ENCODE peak calls at places on chromosomes 2 and 18, in ten cellular contexts. One of them, this sample, is unnamed. For H3K36me3, the result is how much of the 10 kb centered on the place peaks cover.

GRCh38 chr2:220393717-220394116 is 766.3 kb downstream of the SLC4A3 start:
- DNase-seq in brain microvascular endothelial cell: no peak
- DNase-seq in esophagus squamous epithelium: no peak
- DNase-seq in GM23338: no peak
- DNase-seq in thyroid gland: no peak
- DNase-seq in CD8-positive, alpha-beta memory T cell: no peak
- DNase-seq in right atrium auricular region: no peak
- DNase-seq in upper lobe of right lung: no peak
- DNase-seq in psoas muscle: no peak
- DNase-seq in right lobe of liver: no peak
- DNase-seq in this sample: no peak

GRCh38 chr2:238081561-238081960 is 18.6 kb upstream of the ESPNL start:
- DNase-seq in brain microvascular endothelial cell: no peak
- DNase-seq in esophagus squamous epithelium: no peak
- DNase-seq in GM23338: no peak
- DNase-seq in thyroid gland: no peak
- DNase-seq in CD8-positive, alpha-beta memory T cell: no peak
- DNase-seq in right atrium auricular region: peak
- DNase-seq in upper lobe of right lung: no peak
- DNase-seq in psoas muscle: peak
- DNase-seq in right lobe of liver: peak
- DNase-seq in this sample: no peak

GRCh38 chr18:14221689-14222088 is 89.5 kb upstream of the ZNF519 start:
- DNase-seq in brain microvascular endothelial cell: no peak
- DNase-seq in esophagus squamous epithelium: no peak
- DNase-seq in GM23338: no peak
- DNase-seq in thyroid gland: no peak
- DNase-seq in CD8-positive, alpha-beta memory T cell: no peak
- DNase-seq in right atrium auricular region: no peak
- DNase-seq in upper lobe of right lung: no peak
- DNase-seq in psoas muscle: no peak
- DNase-seq in right lobe of liver: no peak
- DNase-seq in this sample: no peak

GRCh38 chr2:10547011-10547410 is 98.9 kb upstream of the ODC1 start:
- DNase-seq in brain microvascular endothelial cell: peak
- DNase-seq in esophagus squamous epithelium: no peak
- DNase-seq in GM23338: no peak
- DNase-seq in thyroid gland: no peak
- DNase-seq in CD8-positive, alpha-beta memory T cell: no peak
- DNase-seq in right atrium auricular region: no peak
- DNase-seq in upper lobe of right lung: no peak
- DNase-seq in psoas muscle: no peak
- DNase-seq in right lobe of liver: no peak
- DNase-seq in this sample: no peak

GRCh38 chr2:224909885-224910517 is 132.3 kb downstream of the DOCK10 start:
- DNase-seq in brain microvascular endothelial cell: peak
- DNase-seq in esophagus squamous epithelium: no peak
- DNase-seq in GM23338: peak
- DNase-seq in thyroid gland: peak
- DNase-seq in CD8-positive, alpha-beta memory T cell: peak
- DNase-seq in right atrium auricular region: peak
- DNase-seq in upper lobe of right lung: peak
- DNase-seq in psoas muscle: peak
- DNase-seq in right lobe of liver: peak
- DNase-seq in this sample: peak

GRCh38 chr2:43934567-43934966 is 61.2 kb downstream of the LRPPRC start:
- DNase-seq in brain microvascular endothelial cell: no peak
- DNase-seq in esophagus squamous epithelium: no peak
- DNase-seq in GM23338: no peak
- DNase-seq in thyroid gland: no peak
- DNase-seq in CD8-positive, alpha-beta memory T cell: no peak
- DNase-seq in right atrium auricular region: no peak
- DNase-seq in upper lobe of right lung: no peak
- DNase-seq in psoas muscle: no peak
- DNase-seq in right lobe of liver: no peak
- DNase-seq in this sample: no peak

GRCh38 chr2:33135645-33136044 is 188.9 kb downstream of the LTBP1 start:
- DNase-seq in brain microvascular endothelial cell: no peak
- DNase-seq in esophagus squamous epithelium: no peak
- DNase-seq in GM23338: no peak
- DNase-seq in thyroid gland: no peak
- DNase-seq in CD8-positive, alpha-beta memory T cell: no peak
- DNase-seq in right atrium auricular region: no peak
- DNase-seq in upper lobe of right lung: no peak
- DNase-seq in psoas muscle: no peak
- DNase-seq in right lobe of liver: no peak
- DNase-seq in this sample: no peak

GRCh38 chr18:34261865-34262780 is 37.4 kb upstream of the NOL4 start:
- DNase-seq in brain microvascular endothelial cell: no peak
- DNase-seq in esophagus squamous epithelium: no peak
- DNase-seq in GM23338: no peak
- DNase-seq in thyroid gland: no peak
- DNase-seq in CD8-positive, alpha-beta memory T cell: no peak
- DNase-seq in right atrium auricular region: no peak
- DNase-seq in upper lobe of right lung: no peak
- DNase-seq in psoas muscle: no peak
- DNase-seq in right lobe of liver: no peak
- DNase-seq in this sample: no peak

GRCh38 chr2:207470700-207471070 is 59.1 kb upstream of the CREB1 start:
- DNase-seq in brain microvascular endothelial cell: no peak
- DNase-seq in esophagus squamous epithelium: no peak
- DNase-seq in GM23338: no peak
- DNase-seq in thyroid gland: no peak
- DNase-seq in CD8-positive, alpha-beta memory T cell: no peak
- DNase-seq in right atrium auricular region: no peak
- DNase-seq in upper lobe of right lung: no peak
- DNase-seq in psoas muscle: no peak
- DNase-seq in right lobe of liver: no peak
- DNase-seq in this sample: no peak

GRCh38 chr2:38875227-38875575 is 533 bp downstream of the DHX57 start:
- DNase-seq in brain microvascular endothelial cell: peak
- DNase-seq in esophagus squamous epithelium: no peak
- DNase-seq in GM23338: no peak
- DNase-seq in thyroid gland: no peak
- DNase-seq in CD8-positive, alpha-beta memory T cell: no peak
- DNase-seq in right atrium auricular region: no peak
- DNase-seq in upper lobe of right lung: no peak
- DNase-seq in psoas muscle: no peak
- DNase-seq in right lobe of liver: no peak
- DNase-seq in this sample: no peak

GRCh38 chr2:15527074-15527739 is 33.9 kb downstream of the NBAS start:
- DNase-seq in brain microvascular endothelial cell: no peak
- DNase-seq in esophagus squamous epithelium: no peak
- DNase-seq in GM23338: peak
- DNase-seq in thyroid gland: no peak
- DNase-seq in CD8-positive, alpha-beta memory T cell: no peak
- DNase-seq in right atrium auricular region: no peak
- DNase-seq in upper lobe of right lung: no peak
- DNase-seq in psoas muscle: no peak
- DNase-seq in right lobe of liver: no peak
- DNase-seq in this sample: no peak

GRCh38 chr18:13500227-13500865 is 226.0 kb downstream of the FAM210A start:
- DNase-seq in brain microvascular endothelial cell: peak
- DNase-seq in esophagus squamous epithelium: no peak
- DNase-seq in GM23338: peak
- DNase-seq in thyroid gland: no peak
- DNase-seq in CD8-positive, alpha-beta memory T cell: no peak
- DNase-seq in right atrium auricular region: peak
- DNase-seq in upper lobe of right lung: no peak
- DNase-seq in psoas muscle: peak
- DNase-seq in right lobe of liver: no peak
- DNase-seq in this sample: no peak

DNA sequence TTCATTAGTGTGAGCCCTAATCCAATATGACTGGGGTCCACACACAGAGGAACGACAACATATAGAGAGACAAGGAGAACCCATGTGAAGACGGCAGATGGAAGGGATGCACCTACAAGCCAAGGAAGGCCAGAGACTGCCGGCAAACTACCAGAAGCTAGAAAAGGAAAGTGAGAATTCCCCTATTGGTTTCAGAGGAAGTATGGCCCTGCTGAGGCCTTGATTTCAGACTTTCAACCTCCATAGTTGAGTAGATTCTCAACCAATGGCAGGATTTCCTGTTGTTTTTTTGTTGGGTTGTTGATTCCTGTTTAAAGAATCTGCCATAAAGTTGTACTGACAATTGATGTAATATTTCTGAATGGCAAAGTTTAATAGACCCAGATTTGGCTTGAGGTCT is 241.5 kb downstream of the SATB2 start:
- DNase-seq in brain microvascular endothelial cell: no peak
- DNase-seq in esophagus squamous epithelium: no peak
- DNase-seq in GM23338: no peak
- DNase-seq in thyroid gland: no peak
- DNase-seq in CD8-positive, alpha-beta memory T cell: no peak
- DNase-seq in right atrium auricular region: no peak
- DNase-seq in upper lobe of right lung: no peak
- DNase-seq in psoas muscle: no peak
- DNase-seq in right lobe of liver: no peak
- DNase-seq in this sample: no peak
- H3K36me3 ChIP-seq in brain microvascular endothelial cell: under half
- H3K36me3 ChIP-seq in esophagus squamous epithelium: under half
- H3K36me3 ChIP-seq in GM23338: under half
- H3K36me3 ChIP-seq in thyroid gland: under half
- H3K36me3 ChIP-seq in CD8-positive, alpha-beta memory T cell: under half
- H3K36me3 ChIP-seq in right atrium auricular region: under half
- H3K36me3 ChIP-seq in upper lobe of right lung: under half
- H3K36me3 ChIP-seq in psoas muscle: under half
- H3K36me3 ChIP-seq in right lobe of liver: under half
- H3K36me3 ChIP-seq in this sample: under half

GRCh38 chr2:46992776-46993175 is 77.2 kb upstream of the MCFD2 start:
- DNase-seq in brain microvascular endothelial cell: no peak
- DNase-seq in esophagus squamous epithelium: no peak
- DNase-seq in GM23338: no peak
- DNase-seq in thyroid gland: no peak
- DNase-seq in CD8-positive, alpha-beta memory T cell: no peak
- DNase-seq in right atrium auricular region: no peak
- DNase-seq in upper lobe of right lung: no peak
- DNase-seq in psoas muscle: no peak
- DNase-seq in right lobe of liver: no peak
- DNase-seq in this sample: no peak
- H3K36me3 ChIP-seq in brain microvascular endothelial cell: under half
- H3K36me3 ChIP-seq in esophagus squamous epithelium: half or more
- H3K36me3 ChIP-seq in GM23338: under half
- H3K36me3 ChIP-seq in thyroid gland: under half
- H3K36me3 ChIP-seq in CD8-positive, alpha-beta memory T cell: under half
- H3K36me3 ChIP-seq in right atrium auricular region: under half
- H3K36me3 ChIP-seq in upper lobe of right lung: under half
- H3K36me3 ChIP-seq in psoas muscle: under half
- H3K36me3 ChIP-seq in right lobe of liver: under half
- H3K36me3 ChIP-seq in this sample: half or more

GRCh38 chr2:20247084-20247483 is 22.2 kb upstream of the SDC1 start:
- DNase-seq in brain microvascular endothelial cell: no peak
- DNase-seq in esophagus squamous epithelium: no peak
- DNase-seq in GM23338: no peak
- DNase-seq in thyroid gland: no peak
- DNase-seq in CD8-positive, alpha-beta memory T cell: no peak
- DNase-seq in right atrium auricular region: no peak
- DNase-seq in upper lobe of right lung: no peak
- DNase-seq in psoas muscle: no peak
- DNase-seq in right lobe of liver: no peak
- DNase-seq in this sample: no peak

GRCh38 chr2:20250436-20250835 is 25.5 kb upstream of the SDC1 start:
- DNase-seq in brain microvascular endothelial cell: no peak
- DNase-seq in esophagus squamous epithelium: no peak
- DNase-seq in GM23338: no peak
- DNase-seq in thyroid gland: no peak
- DNase-seq in CD8-positive, alpha-beta memory T cell: no peak
- DNase-seq in right atrium auricular region: no peak
- DNase-seq in upper lobe of right lung: no peak
- DNase-seq in psoas muscle: no peak
- DNase-seq in right lobe of liver: no peak
- DNase-seq in this sample: no peak

GRCh38 chr2:20254731-20255130 is 29.8 kb upstream of the SDC1 start:
- DNase-seq in brain microvascular endothelial cell: no peak
- DNase-seq in esophagus squamous epithelium: no peak
- DNase-seq in GM23338: no peak
- DNase-seq in thyroid gland: no peak
- DNase-seq in CD8-positive, alpha-beta memory T cell: no peak
- DNase-seq in right atrium auricular region: no peak
- DNase-seq in upper lobe of right lung: no peak
- DNase-seq in psoas muscle: no peak
- DNase-seq in right lobe of liver: no peak
- DNase-seq in this sample: no peak

DNA sequence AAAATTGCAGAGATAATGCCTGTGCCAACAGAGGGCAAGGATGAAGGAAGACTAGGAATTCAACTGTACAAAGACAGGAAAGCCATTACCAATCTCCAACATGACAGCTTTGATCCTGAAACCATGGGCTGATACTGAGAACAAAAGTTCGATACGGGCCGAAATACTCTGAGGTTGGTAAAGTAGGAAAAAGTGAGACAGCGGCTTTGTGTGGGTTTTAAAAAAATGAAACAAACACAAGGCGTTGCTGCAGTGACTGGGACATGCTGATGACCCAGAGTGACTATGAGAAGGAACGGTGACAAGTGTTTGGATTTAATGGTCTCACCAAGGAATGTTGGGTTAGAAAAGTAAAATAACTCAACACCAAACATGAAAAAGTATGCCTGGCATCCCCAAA is 24.2 kb upstream of the SDC1 start:
- DNase-seq in brain microvascular endothelial cell: no peak
- DNase-seq in esophagus squamous epithelium: no peak
- DNase-seq in GM23338: no peak
- DNase-seq in thyroid gland: no peak
- DNase-seq in CD8-positive, alpha-beta memory T cell: no peak
- DNase-seq in right atrium auricular region: no peak
- DNase-seq in upper lobe of right lung: no peak
- DNase-seq in psoas muscle: no peak
- DNase-seq in right lobe of liver: no peak
- DNase-seq in this sample: no peak
- H3K36me3 ChIP-seq in brain microvascular endothelial cell: under half
- H3K36me3 ChIP-seq in esophagus squamous epithelium: half or more
- H3K36me3 ChIP-seq in GM23338: under half
- H3K36me3 ChIP-seq in thyroid gland: under half
- H3K36me3 ChIP-seq in CD8-positive, alpha-beta memory T cell: under half
- H3K36me3 ChIP-seq in right atrium auricular region: half or more
- H3K36me3 ChIP-seq in upper lobe of right lung: half or more
- H3K36me3 ChIP-seq in psoas muscle: under half
- H3K36me3 ChIP-seq in right lobe of liver: half or more
- H3K36me3 ChIP-seq in this sample: half or more

DNA sequence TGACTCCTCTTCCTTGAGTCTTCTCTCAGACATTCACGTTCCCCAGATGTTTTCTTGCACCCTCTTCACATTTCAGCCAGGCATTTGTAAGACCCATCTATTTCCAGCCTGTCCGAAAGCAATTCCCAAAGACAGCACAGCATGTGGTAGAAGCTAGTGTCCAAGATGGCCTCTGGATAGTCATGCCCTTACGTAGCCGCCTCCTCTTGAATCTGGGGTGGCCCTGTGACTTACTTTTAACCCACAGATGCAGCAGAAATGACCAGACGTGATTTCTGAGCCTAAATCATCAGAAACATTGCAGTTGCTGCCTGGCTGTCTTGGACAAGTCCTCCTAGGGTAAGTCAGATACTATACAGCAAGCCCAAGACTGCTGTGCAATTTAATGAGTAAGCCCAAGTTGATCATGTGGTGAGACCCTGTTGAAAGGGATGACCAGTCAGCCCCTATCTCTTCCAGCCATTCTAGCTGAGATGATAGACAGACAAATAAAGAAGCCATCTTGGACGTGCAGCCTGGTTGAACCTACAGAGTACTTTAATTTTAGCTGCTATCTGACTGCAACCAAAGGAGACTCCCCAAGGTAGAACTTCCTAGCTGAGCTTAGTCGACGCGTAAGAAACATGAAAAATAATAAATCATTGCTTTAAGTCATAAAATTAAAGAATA is 12.3 kb downstream of the ARL5A start:
- DNase-seq in brain microvascular endothelial cell: no peak
- DNase-seq in esophagus squamous epithelium: no peak
- DNase-seq in GM23338: no peak
- DNase-seq in thyroid gland: no peak
- DNase-seq in CD8-positive, alpha-beta memory T cell: no peak
- DNase-seq in right atrium auricular region: no peak
- DNase-seq in upper lobe of right lung: no peak
- DNase-seq in psoas muscle: no peak
- DNase-seq in right lobe of liver: no peak
- DNase-seq in this sample: no peak
- H3K36me3 ChIP-seq in brain microvascular endothelial cell: under half
- H3K36me3 ChIP-seq in esophagus squamous epithelium: half or more
- H3K36me3 ChIP-seq in GM23338: under half
- H3K36me3 ChIP-seq in thyroid gland: under half
- H3K36me3 ChIP-seq in CD8-positive, alpha-beta memory T cell: under half
- H3K36me3 ChIP-seq in right atrium auricular region: under half
- H3K36me3 ChIP-seq in upper lobe of right lung: under half
- H3K36me3 ChIP-seq in psoas muscle: under half
- H3K36me3 ChIP-seq in right lobe of liver: under half
- H3K36me3 ChIP-seq in this sample: under half

This sample was measured in left lung.